ENCODE peak calls at places on chromosome 4, in six cellular contexts. G is H9, O is neuronal stem cell, C is IMR-90, R is mesenchymal stem cell, Q is H1. E is an unnamed sample.

GRCh38 chr4:10963958-10964705 is 279.6 kb upstream of the CLNK start:
- DNase-seq in G (peak), O (peak), C (no peak), R (no peak), Q (no peak), E (no peak)

GRCh38 chr4:142350886-142351285 is 495.2 kb downstream of the INPP4B start:
- DNase-seq in G (no peak), O (no peak), C (peak), R (no peak), Q (no peak), E (no peak)

GRCh38 chr4:5747746-5748365 is 36.9 kb downstream of the EVC start:
- DNase-seq in G (no peak), O (no peak), C (peak), R (peak), Q (no peak), E (peak)

GRCh38 chr4:3111461-3111860 is 37.0 kb downstream of the HTT start:
- DNase-seq in G (no peak), O (no peak), C (peak), R (peak), Q (no peak), E (peak)

GRCh38 chr4:44145868-44146267 is 302.7 kb downstream of the KCTD8 start:
- DNase-seq in G (no peak), O (no peak), C (peak), R (peak), Q (no peak), E (peak)

GRCh38 chr4:73573794-73574528 is 46.3 kb downstream of the RASSF6 start:
- DNase-seq in G (peak), O (peak), C (peak), R (peak), Q (peak), E (peak)

GRCh38 chr4:143421609-143422008 is 84.9 kb downstream of the GAB1 start:
- DNase-seq in G (no peak), O (no peak), C (no peak), R (no peak), Q (no peak), E (peak)

GRCh38 chr4:59664771-59665170 is 1535.4 kb upstream of the ADGRL3 start:
- DNase-seq in G (no peak), O (no peak), C (no peak), R (no peak), Q (no peak), E (no peak)

GRCh38 chr4:142126890-142127497 is 490.6 kb downstream of the IL15 start:
- DNase-seq in G (peak), O (peak), C (peak), R (peak), Q (peak), E (peak)

GRCh38 chr4:87219648-87220093 is 747 bp downstream of the KLHL8 start:
- DNase-seq in G (peak), O (no peak), C (peak), R (peak), Q (no peak), E (peak)

GRCh38 chr4:157220026-157220881 is at the start of gene GRIA2:
- DNase-seq in G (peak), O (peak), C (peak), R (peak), Q (no peak), E (peak)

GRCh38 chr4:15100994-15101695 is 98.9 kb downstream of the CPEB2 start:
- DNase-seq in G (no peak), O (no peak), C (peak), R (no peak), Q (no peak), E (peak)

GRCh38 chr4:126136922-126137781 is 822.4 kb downstream of the FAT4 start:
- DNase-seq in G (no peak), O (no peak), C (no peak), R (no peak), Q (no peak), E (no peak)

GRCh38 chr4:121827851-121828250 is 4.2 kb upstream of the CCNA2 start:
- DNase-seq in G (no peak), O (no peak), C (peak), R (no peak), Q (no peak), E (no peak)

GRCh38 chr4:85423414-85423813 is 51.5 kb upstream of the ARHGAP24 start:
- DNase-seq in G (no peak), O (no peak), C (no peak), R (no peak), Q (no peak), E (no peak)

GRCh38 chr4:747546-748170 is 42.0 kb downstream of the PCGF3 start:
- DNase-seq in G (no peak), O (no peak), C (no peak), R (no peak), Q (no peak), E (no peak)

GRCh38 chr4:112732142-112732541 is 95.2 kb downstream of the LARP7 start:
- DNase-seq in G (no peak), O (no peak), C (no peak), R (no peak), Q (no peak), E (no peak)

GRCh38 chr4:70402762-70403161 is 5.0 kb downstream of the OPRPN start:
- DNase-seq in G (no peak), O (no peak), C (no peak), R (no peak), Q (no peak), E (no peak)

GRCh38 chr4:87679449-87680169 is 29.5 kb downstream of the DMP1 start:
- DNase-seq in G (peak), O (peak), C (peak), R (peak), Q (peak), E (peak)

GRCh38 chr4:110629780-110630500 is 7.1 kb upstream of the PITX2 start:
- DNase-seq in G (no peak), O (no peak), C (no peak), R (peak), Q (no peak), E (no peak)

GRCh38 chr4:178937130-178937529 is 1494.9 kb upstream of the AGA start:
- DNase-seq in G (no peak), O (no peak), C (no peak), R (peak), Q (no peak), E (no peak)

GRCh38 chr4:78293348-78293747 is 236.2 kb downstream of the FRAS1 start:
- DNase-seq in G (no peak), O (no peak), C (peak), R (no peak), Q (no peak), E (no peak)

GRCh38 chr4:90958256-90958895 is 831.2 kb downstream of the CCSER1 start:
- DNase-seq in G (no peak), O (no peak), C (peak), R (peak), Q (no peak), E (peak)

DNA sequence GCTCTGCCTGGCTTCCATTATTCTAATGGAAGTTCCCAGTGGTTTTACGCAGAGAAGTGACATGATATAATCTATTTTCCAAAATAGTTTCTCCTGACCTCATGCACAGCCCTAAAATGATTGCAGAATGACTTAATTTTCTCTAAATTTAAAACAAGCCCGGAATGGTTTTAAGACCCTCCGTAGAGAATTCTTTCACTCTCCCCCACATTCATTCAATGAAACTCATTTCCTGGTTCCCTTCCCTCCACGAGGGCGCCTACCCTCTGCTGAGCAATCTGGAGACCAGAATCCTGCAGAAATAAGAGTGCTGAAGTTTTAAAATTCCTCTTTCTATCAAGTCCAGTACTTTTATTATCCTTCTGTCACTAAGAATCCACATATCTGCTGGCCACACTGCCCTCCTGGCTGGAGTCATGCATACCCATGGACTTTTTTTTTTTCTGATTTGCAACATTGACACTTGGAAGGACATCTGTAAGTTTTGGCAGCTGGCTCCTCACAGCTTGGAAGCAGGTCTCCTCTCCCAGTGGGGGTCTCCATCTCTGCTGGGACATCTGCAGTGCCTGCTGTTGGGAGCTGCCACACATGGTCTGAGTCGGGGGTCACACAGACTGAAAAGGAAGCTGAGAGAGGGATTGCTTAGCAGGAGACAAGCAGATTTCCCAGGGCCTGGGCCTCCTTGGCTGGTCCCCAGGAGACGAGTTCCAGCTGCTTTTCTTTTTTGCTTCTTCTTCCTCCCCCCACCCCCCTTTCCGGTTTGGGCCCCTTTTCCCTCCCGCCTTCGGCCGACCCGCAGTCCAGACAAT is 86.1 kb downstream of the SOWAHB start:
- DNase-seq in G (peak), O (no peak), C (peak), R (peak), Q (no peak), E (no peak)
- H3K27ac ChIP-seq in G (no peak), O (no peak), C (peak), R (peak), Q (no peak), E (peak)

DNA sequence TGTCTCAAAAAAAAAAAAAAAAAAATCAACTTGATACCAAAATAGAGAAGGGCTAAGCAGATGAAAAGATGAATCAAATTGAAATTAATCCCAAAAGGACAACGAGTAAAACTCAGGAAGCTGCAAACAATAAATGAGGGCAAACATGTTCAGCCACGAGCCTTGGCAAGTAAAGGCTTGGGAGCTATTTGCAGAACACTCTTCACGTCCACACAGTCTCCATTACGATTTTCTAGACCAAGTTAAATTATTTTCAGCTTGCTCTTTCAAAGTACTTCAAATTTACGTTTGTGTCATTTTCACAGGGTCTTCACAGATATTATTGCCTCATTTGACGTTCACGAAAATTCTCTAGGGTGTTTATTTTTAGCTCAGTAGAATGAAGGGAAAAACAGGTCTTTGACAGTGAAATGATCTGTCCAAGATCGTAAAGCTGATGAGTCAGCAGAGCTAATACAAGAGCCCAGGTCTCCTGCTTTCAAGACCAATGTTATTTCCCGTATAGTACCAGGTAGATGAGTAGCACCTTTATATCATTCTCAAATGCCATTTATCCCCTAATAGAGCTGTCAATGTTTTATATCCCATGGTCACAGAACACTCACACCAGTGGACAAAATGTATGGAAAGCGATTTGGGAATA is 20.9 kb downstream of the KLB start:
- DNase-seq in G (no peak), O (no peak), C (no peak), R (no peak), Q (no peak), E (no peak)
- H2AFZ ChIP-seq in G (no peak), O (no peak), C (no peak), R (no peak), Q (no peak), E (no peak)

DNA sequence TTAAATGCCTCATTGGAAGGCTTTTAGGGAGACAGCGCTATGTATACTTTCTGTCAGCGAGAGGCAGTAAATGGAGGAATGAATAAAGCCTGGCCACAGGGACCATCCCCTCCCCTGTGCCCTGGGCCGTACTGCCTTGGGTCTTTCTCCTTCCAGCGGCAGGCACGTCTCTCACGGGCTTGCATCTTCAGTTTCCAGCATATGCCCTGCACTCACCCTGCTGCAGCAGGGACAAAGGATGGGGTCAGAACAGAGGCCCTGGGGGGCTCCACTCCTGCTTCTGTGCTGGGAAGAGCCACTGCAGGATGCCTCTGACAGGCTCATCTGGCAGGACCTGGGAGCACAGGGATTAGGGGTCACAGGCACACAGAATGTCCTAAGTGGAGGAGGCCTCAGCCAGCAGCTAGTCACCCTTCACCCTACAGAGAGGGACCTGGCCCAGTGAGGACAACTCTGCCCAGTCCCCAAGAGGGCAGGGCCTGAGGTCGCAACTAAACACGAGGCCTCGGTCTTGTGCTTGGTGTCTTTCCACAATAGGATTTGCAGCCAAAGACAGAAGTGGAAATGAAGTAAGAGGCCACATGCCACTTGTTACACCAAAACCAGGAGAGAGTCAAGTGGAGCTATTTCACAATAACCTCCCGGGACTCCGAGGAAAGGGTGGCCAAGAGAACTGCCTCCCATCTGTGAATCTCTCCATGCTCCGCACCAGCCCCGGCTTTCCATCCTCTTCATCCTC is 150.8 kb downstream of the AFAP1 start:
- DNase-seq in G (no peak), O (no peak), C (no peak), R (peak), Q (no peak), E (no peak)
- H2AK5ac ChIP-seq in G (no peak), O (no peak), C (no peak), R (no peak), Q (no peak), E (no peak)

GRCh38 chr4:135354876-135355275 is 1153.3 kb upstream of the PABPC4L start:
- DNase-seq in G (no peak), O (no peak), C (peak), R (no peak), Q (no peak), E (no peak)

GRCh38 chr4:135353008-135353407 is 1151.4 kb upstream of the PABPC4L start:
- DNase-seq in G (no peak), O (no peak), C (no peak), R (no peak), Q (no peak), E (no peak)
- H3K27ac ChIP-seq in G (no peak), O (no peak), C (no peak), R (no peak), Q (no peak), E (no peak)

GRCh38 chr4:79408063-79408462 is at the start of gene GK2:
- DNase-seq in G (peak), O (no peak), C (no peak), R (no peak), Q (no peak), E (no peak)

GRCh38 chr4:79413486-79413885 is 5.5 kb upstream of the GK2 start:
- DNase-seq in G (no peak), O (no peak), C (no peak), R (no peak), Q (no peak), E (no peak)

GRCh38 chr4:79413032-79413431 is 5.0 kb upstream of the GK2 start:
- DNase-seq in G (no peak), O (no peak), C (no peak), R (no peak), Q (no peak), E (no peak)
- H2AFZ ChIP-seq in G (no peak), O (peak), C (no peak), R (no peak), Q (no peak), E (no peak)

GRCh38 chr4:183299464-183299863 is 20.6 kb downstream of the CLDN22 start:
- DNase-seq in G (no peak), O (no peak), C (no peak), R (no peak), Q (no peak), E (no peak)
- H2AK5ac ChIP-seq in G (no peak), O (no peak), C (no peak), R (no peak), Q (no peak), E (no peak)

DNA sequence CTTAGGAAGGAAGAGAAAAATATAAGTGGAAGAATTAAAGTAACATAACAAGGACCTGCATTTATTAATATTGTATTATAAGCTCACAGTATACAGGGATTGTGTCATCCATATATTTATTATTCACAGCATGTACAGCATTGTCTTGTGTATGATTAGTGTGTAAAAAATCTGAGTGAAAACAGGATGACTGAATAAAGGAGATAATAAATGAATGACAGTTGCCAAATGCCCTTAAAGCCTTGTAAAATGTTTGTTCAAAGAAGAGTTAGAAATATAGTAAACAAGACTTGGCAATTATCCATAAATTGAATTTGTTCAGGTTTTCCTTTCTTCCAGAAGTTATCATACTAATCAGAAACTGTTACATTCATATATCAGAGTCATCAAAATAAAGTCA is 172.7 kb downstream of the BTC start:
- DNase-seq in G (no peak), O (no peak), C (no peak), R (no peak), Q (no peak), E (no peak)
- H3K27ac ChIP-seq in G (no peak), O (no peak), C (no peak), R (no peak), Q (no peak), E (no peak)

GRCh38 chr4:140837742-140838141 is 81.6 kb upstream of the TBC1D9 start:
- DNase-seq in G (no peak), O (no peak), C (no peak), R (no peak), Q (no peak), E (peak)

GRCh38 chr4:140841186-140841585 is 85.0 kb upstream of the TBC1D9 start:
- DNase-seq in G (no peak), O (no peak), C (no peak), R (no peak), Q (no peak), E (no peak)

GRCh38 chr4:140834866-140835495 is 78.8 kb upstream of the TBC1D9 start:
- DNase-seq in G (no peak), O (peak), C (no peak), R (no peak), Q (no peak), E (no peak)

GRCh38 chr4:140839396-140839795 is 83.2 kb upstream of the TBC1D9 start:
- DNase-seq in G (no peak), O (no peak), C (no peak), R (peak), Q (no peak), E (peak)

GRCh38 chr4:140839888-140840790 is 84.0 kb upstream of the TBC1D9 start:
- DNase-seq in G (no peak), O (no peak), C (peak), R (peak), Q (no peak), E (peak)
- H2AFZ ChIP-seq in G (no peak), O (peak), C (no peak), R (no peak), Q (no peak), E (no peak)

GRCh38 chr4:185993328-185993973 is 75.5 kb upstream of the TLR3 start:
- DNase-seq in G (no peak), O (no peak), C (no peak), R (no peak), Q (no peak), E (no peak)

GRCh38 chr4:185995665-185996064 is 73.3 kb upstream of the TLR3 start:
- DNase-seq in G (no peak), O (no peak), C (no peak), R (no peak), Q (no peak), E (no peak)

GRCh38 chr4:185994750-185995149 is 74.2 kb upstream of the TLR3 start:
- DNase-seq in G (no peak), O (no peak), C (no peak), R (no peak), Q (no peak), E (no peak)

GRCh38 chr4:185991750-185992149 is 77.2 kb upstream of the TLR3 start:
- DNase-seq in G (no peak), O (no peak), C (no peak), R (no peak), Q (no peak), E (no peak)

GRCh38 chr4:185992585-185992984 is 76.4 kb upstream of the TLR3 start:
- DNase-seq in G (no peak), O (no peak), C (no peak), R (no peak), Q (no peak), E (no peak)
- H2AK5ac ChIP-seq in G (no peak), O (no peak), C (no peak), R (no peak), Q (no peak), E (no peak)

DNA sequence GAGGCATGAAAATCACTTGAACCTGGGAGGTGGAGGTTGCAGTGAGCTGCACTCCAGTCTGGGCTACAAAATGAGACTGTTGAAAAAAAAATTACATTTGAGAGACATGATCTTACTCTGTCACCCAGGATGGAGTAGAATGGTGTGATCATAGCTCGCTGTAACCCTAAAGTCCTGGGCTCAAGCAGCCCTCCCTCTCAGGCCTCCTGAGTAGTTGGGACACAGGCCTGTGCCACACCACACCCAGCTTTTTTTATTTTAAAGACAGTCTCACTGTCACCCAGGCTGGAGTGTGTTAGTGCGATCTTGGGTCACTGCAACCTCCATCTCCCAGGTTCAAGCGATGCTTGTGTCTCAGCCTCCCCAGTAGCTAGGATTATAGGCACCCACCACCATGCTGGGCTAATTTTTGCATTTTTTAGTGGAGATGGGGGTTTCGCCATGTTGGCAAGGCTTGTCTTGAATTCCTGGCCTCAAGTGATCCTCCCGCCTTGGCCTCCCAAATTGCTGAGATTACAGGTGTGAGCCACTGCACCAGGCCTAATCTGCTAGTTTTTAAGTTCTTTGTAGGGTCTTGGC is 6.1 kb downstream of the RPS3A start:
- DNase-seq in G (no peak), O (no peak), C (no peak), R (no peak), Q (no peak), E (no peak)
- H3K27ac ChIP-seq in G (no peak), O (no peak), C (no peak), R (no peak), Q (no peak), E (no peak)